ENCODE peak calls at places on chromosomes 2 and 18, in six cellular contexts. One of them, this sample, is unnamed.

GRCh38 chr18:9426753-9427152 is 48.6 kb upstream of the RALBP1 start:
- DNase-seq in upper lobe of left lung: no peak
- DNase-seq in HFF-Myc: no peak
- DNase-seq in prostate gland: no peak
- DNase-seq in CD8-positive, alpha-beta T cell: no peak
- DNase-seq in ovary: no peak
- DNase-seq in this sample: no peak

GRCh38 chr2:71749671-71750101 is 296.3 kb downstream of the DYSF start:
- DNase-seq in HFF-Myc: no peak
- DNase-seq in CD8-positive, alpha-beta T cell: no peak
- DNase-seq in ovary: no peak
- DNase-seq in prostate gland: peak
- DNase-seq in upper lobe of left lung: no peak
- DNase-seq in this sample: peak

GRCh38 chr2:200845669-200846325 is 18.7 kb downstream of the CLK1 start:
- DNase-seq in HFF-Myc: no peak
- DNase-seq in prostate gland: peak
- DNase-seq in upper lobe of left lung: no peak
- DNase-seq in ovary: no peak
- DNase-seq in CD8-positive, alpha-beta T cell: no peak
- DNase-seq in this sample: no peak

GRCh38 chr2:85585781-85586105 is 1.5 kb downstream of the VAMP5 start:
- DNase-seq in upper lobe of left lung: no peak
- DNase-seq in CD8-positive, alpha-beta T cell: no peak
- DNase-seq in prostate gland: no peak
- DNase-seq in HFF-Myc: no peak
- DNase-seq in ovary: no peak
- DNase-seq in this sample: peak

GRCh38 chr2:14778015-14778414 is 145.5 kb downstream of the LRATD1 start:
- DNase-seq in upper lobe of left lung: no peak
- DNase-seq in prostate gland: no peak
- DNase-seq in ovary: no peak
- DNase-seq in HFF-Myc: no peak
- DNase-seq in CD8-positive, alpha-beta T cell: no peak
- DNase-seq in this sample: peak

GRCh38 chr2:187523325-187523724 is 30.9 kb downstream of the TFPI start:
- DNase-seq in CD8-positive, alpha-beta T cell: no peak
- DNase-seq in ovary: no peak
- DNase-seq in HFF-Myc: no peak
- DNase-seq in prostate gland: no peak
- DNase-seq in upper lobe of left lung: no peak
- DNase-seq in this sample: no peak

GRCh38 chr2:158686166-158686792 is 108.8 kb upstream of the DAPL1 start:
- DNase-seq in prostate gland: no peak
- DNase-seq in upper lobe of left lung: no peak
- DNase-seq in CD8-positive, alpha-beta T cell: no peak
- DNase-seq in HFF-Myc: no peak
- DNase-seq in ovary: no peak
- DNase-seq in this sample: no peak

GRCh38 chr18:10285283-10285640 is 169.2 kb upstream of the APCDD1 start:
- DNase-seq in upper lobe of left lung: no peak
- DNase-seq in HFF-Myc: no peak
- DNase-seq in prostate gland: no peak
- DNase-seq in ovary: no peak
- DNase-seq in CD8-positive, alpha-beta T cell: no peak
- DNase-seq in this sample: no peak

GRCh38 chr2:5939553-5939952 is 247.4 kb downstream of the SOX11 start:
- DNase-seq in HFF-Myc: no peak
- DNase-seq in upper lobe of left lung: no peak
- DNase-seq in ovary: no peak
- DNase-seq in prostate gland: no peak
- DNase-seq in CD8-positive, alpha-beta T cell: no peak
- DNase-seq in this sample: no peak

GRCh38 chr2:80169811-80170594 is 134.5 kb downstream of the LRRTM1 start:
- DNase-seq in prostate gland: no peak
- DNase-seq in upper lobe of left lung: no peak
- DNase-seq in CD8-positive, alpha-beta T cell: no peak
- DNase-seq in ovary: no peak
- DNase-seq in HFF-Myc: no peak
- DNase-seq in this sample: no peak

GRCh38 chr18:26685438-26686173 is 137.3 kb upstream of the KCTD1 start:
- DNase-seq in ovary: no peak
- DNase-seq in prostate gland: no peak
- DNase-seq in HFF-Myc: no peak
- DNase-seq in upper lobe of left lung: peak
- DNase-seq in CD8-positive, alpha-beta T cell: no peak
- DNase-seq in this sample: no peak

GRCh38 chr2:71336802-71337201 is 5.2 kb downstream of the ZNF638 start:
- DNase-seq in ovary: no peak
- DNase-seq in prostate gland: no peak
- DNase-seq in upper lobe of left lung: no peak
- DNase-seq in CD8-positive, alpha-beta T cell: no peak
- DNase-seq in HFF-Myc: no peak
- DNase-seq in this sample: no peak

GRCh38 chr18:57301573-57302230 is 50.7 kb upstream of the ST8SIA3 start:
- DNase-seq in CD8-positive, alpha-beta T cell: no peak
- DNase-seq in ovary: no peak
- DNase-seq in HFF-Myc: no peak
- DNase-seq in upper lobe of left lung: no peak
- DNase-seq in prostate gland: no peak
- DNase-seq in this sample: no peak

GRCh38 chr18:13909541-13909940 is 5.8 kb downstream of the MC2R start:
- DNase-seq in upper lobe of left lung: no peak
- DNase-seq in ovary: no peak
- DNase-seq in CD8-positive, alpha-beta T cell: no peak
- DNase-seq in prostate gland: no peak
- DNase-seq in HFF-Myc: no peak
- DNase-seq in this sample: no peak

GRCh38 chr18:25560369-25560768 is 208.4 kb upstream of the ZNF521 start:
- DNase-seq in prostate gland: peak
- DNase-seq in CD8-positive, alpha-beta T cell: no peak
- DNase-seq in HFF-Myc: no peak
- DNase-seq in upper lobe of left lung: no peak
- DNase-seq in ovary: no peak
- DNase-seq in this sample: no peak

GRCh38 chr18:25563816-25564370 is 211.9 kb upstream of the ZNF521 start:
- DNase-seq in upper lobe of left lung: no peak
- DNase-seq in CD8-positive, alpha-beta T cell: no peak
- DNase-seq in HFF-Myc: no peak
- DNase-seq in prostate gland: no peak
- DNase-seq in ovary: no peak
- DNase-seq in this sample: no peak

GRCh38 chr18:25563346-25563745 is 211.4 kb upstream of the ZNF521 start:
- DNase-seq in ovary: no peak
- DNase-seq in CD8-positive, alpha-beta T cell: no peak
- DNase-seq in upper lobe of left lung: no peak
- DNase-seq in HFF-Myc: no peak
- DNase-seq in prostate gland: no peak
- DNase-seq in this sample: no peak

GRCh38 chr18:25557006-25557405 is 205.0 kb upstream of the ZNF521 start:
- DNase-seq in ovary: no peak
- DNase-seq in HFF-Myc: no peak
- DNase-seq in CD8-positive, alpha-beta T cell: no peak
- DNase-seq in prostate gland: no peak
- DNase-seq in upper lobe of left lung: peak
- DNase-seq in this sample: no peak

DNA sequence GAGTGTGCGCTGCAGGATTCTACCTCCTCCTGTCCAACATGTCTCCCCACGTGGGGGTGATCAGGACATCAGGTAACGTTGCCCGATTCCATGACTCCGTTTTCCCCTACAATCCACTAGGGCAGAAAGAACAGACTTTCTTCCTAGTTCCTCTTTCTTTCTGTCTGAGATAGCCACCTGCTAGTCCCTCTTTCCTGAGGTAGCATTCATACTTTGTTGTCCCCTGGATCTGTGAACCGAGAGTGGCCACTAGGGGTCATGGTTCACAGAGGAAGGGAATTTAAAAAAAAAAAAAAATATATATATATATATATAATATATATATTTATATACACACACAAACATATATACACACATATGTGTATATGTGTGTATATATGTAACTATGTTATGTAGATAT is 210.0 kb upstream of the ZNF521 start:
- DNase-seq in ovary: no peak
- DNase-seq in HFF-Myc: no peak
- DNase-seq in CD8-positive, alpha-beta T cell: no peak
- DNase-seq in upper lobe of left lung: no peak
- DNase-seq in prostate gland: no peak
- DNase-seq in this sample: peak
- TF ChIP-seq CTCF in ovary: no peak
- TF ChIP-seq CTCF in HFF-Myc: peak
- TF ChIP-seq CTCF in CD8-positive, alpha-beta T cell: no peak
- TF ChIP-seq CTCF in upper lobe of left lung: no peak
- TF ChIP-seq CTCF in prostate gland: no peak
- TF ChIP-seq CTCF in this sample: peak

GRCh38 chr2:189344036-189344435 is 97.2 kb upstream of the WDR75 start:
- DNase-seq in upper lobe of left lung: no peak
- DNase-seq in CD8-positive, alpha-beta T cell: no peak
- DNase-seq in ovary: no peak
- DNase-seq in prostate gland: no peak
- DNase-seq in HFF-Myc: no peak
- DNase-seq in this sample: no peak

GRCh38 chr2:189336276-189336975 is 104.8 kb upstream of the WDR75 start:
- DNase-seq in ovary: no peak
- DNase-seq in HFF-Myc: no peak
- DNase-seq in CD8-positive, alpha-beta T cell: no peak
- DNase-seq in upper lobe of left lung: no peak
- DNase-seq in prostate gland: no peak
- DNase-seq in this sample: no peak

GRCh38 chr2:189338119-189338518 is 103.2 kb upstream of the WDR75 start:
- DNase-seq in ovary: no peak
- DNase-seq in prostate gland: no peak
- DNase-seq in HFF-Myc: no peak
- DNase-seq in upper lobe of left lung: no peak
- DNase-seq in CD8-positive, alpha-beta T cell: no peak
- DNase-seq in this sample: no peak

GRCh38 chr2:189337648-189338047 is 103.6 kb upstream of the WDR75 start:
- DNase-seq in HFF-Myc: no peak
- DNase-seq in CD8-positive, alpha-beta T cell: no peak
- DNase-seq in ovary: no peak
- DNase-seq in prostate gland: no peak
- DNase-seq in upper lobe of left lung: no peak
- DNase-seq in this sample: no peak

DNA sequence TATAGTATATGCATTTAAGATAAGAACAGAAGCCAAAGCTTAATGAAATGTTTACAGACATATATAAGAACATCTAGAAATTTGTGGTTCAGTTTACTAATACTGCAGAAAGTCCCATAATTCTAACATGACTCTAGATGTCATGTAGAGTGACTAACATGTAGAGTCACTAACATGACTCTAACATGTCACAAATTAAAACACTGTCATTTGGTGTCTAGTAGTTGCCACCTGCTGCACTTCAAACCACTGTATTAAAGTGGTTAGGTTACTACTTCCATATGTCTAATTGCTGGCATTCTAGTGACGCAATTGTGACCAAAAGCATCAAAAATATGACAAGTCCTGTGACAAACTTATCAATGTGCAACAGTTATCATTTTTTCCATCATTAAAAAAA is 100.2 kb upstream of the WDR75 start:
- DNase-seq in upper lobe of left lung: no peak
- DNase-seq in prostate gland: no peak
- DNase-seq in HFF-Myc: no peak
- DNase-seq in CD8-positive, alpha-beta T cell: no peak
- DNase-seq in ovary: no peak
- DNase-seq in this sample: no peak
- H3K4me3 ChIP-seq in upper lobe of left lung: no peak
- H3K4me3 ChIP-seq in prostate gland: no peak
- H3K4me3 ChIP-seq in HFF-Myc: no peak
- H3K4me3 ChIP-seq in CD8-positive, alpha-beta T cell: no peak
- H3K4me3 ChIP-seq in ovary: no peak
- H3K4me3 ChIP-seq in this sample: no peak

DNA sequence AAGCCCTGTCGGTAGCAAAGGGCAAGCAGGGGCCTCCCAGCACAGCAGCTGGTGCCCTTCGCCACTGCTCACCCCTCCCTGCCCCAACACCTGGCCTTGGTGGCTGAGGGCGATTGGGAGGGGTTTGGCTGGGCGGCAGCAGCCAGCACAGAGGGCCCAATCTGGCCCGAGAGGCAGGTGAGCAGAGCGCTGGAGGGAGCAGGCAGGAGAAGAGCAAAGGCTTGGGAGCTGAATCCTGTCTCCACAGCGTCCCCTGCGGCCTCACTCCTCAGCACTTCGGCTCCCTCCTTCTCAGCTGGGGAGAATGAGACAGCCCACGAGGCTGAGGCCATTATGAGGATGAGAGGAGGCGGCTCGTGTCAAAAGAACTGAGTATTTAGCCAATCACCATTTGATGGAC is 74.9 kb upstream of the TAF1B start:
- DNase-seq in upper lobe of left lung: no peak
- DNase-seq in HFF-Myc: no peak
- DNase-seq in CD8-positive, alpha-beta T cell: no peak
- DNase-seq in ovary: no peak
- DNase-seq in prostate gland: no peak
- DNase-seq in this sample: no peak
- TF ChIP-seq CTCF in upper lobe of left lung: no peak
- TF ChIP-seq CTCF in HFF-Myc: peak
- TF ChIP-seq CTCF in CD8-positive, alpha-beta T cell: no peak
- TF ChIP-seq CTCF in ovary: no peak
- TF ChIP-seq CTCF in prostate gland: no peak
- TF ChIP-seq CTCF in this sample: peak

GRCh38 chr18:44788334-44788733 is 107.6 kb downstream of the SETBP1 start:
- DNase-seq in HFF-Myc: no peak
- DNase-seq in ovary: no peak
- DNase-seq in prostate gland: no peak
- DNase-seq in CD8-positive, alpha-beta T cell: no peak
- DNase-seq in upper lobe of left lung: no peak
- DNase-seq in this sample: no peak

GRCh38 chr18:44786697-44787096 is 106.0 kb downstream of the SETBP1 start:
- DNase-seq in prostate gland: no peak
- DNase-seq in upper lobe of left lung: no peak
- DNase-seq in ovary: no peak
- DNase-seq in CD8-positive, alpha-beta T cell: no peak
- DNase-seq in HFF-Myc: no peak
- DNase-seq in this sample: no peak

GRCh38 chr18:44789704-44790103 is 109.0 kb downstream of the SETBP1 start:
- DNase-seq in CD8-positive, alpha-beta T cell: no peak
- DNase-seq in HFF-Myc: no peak
- DNase-seq in ovary: no peak
- DNase-seq in upper lobe of left lung: no peak
- DNase-seq in prostate gland: no peak
- DNase-seq in this sample: peak

GRCh38 chr18:44783371-44783770 is 102.7 kb downstream of the SETBP1 start:
- DNase-seq in HFF-Myc: no peak
- DNase-seq in prostate gland: no peak
- DNase-seq in ovary: no peak
- DNase-seq in CD8-positive, alpha-beta T cell: no peak
- DNase-seq in upper lobe of left lung: no peak
- DNase-seq in this sample: no peak

DNA sequence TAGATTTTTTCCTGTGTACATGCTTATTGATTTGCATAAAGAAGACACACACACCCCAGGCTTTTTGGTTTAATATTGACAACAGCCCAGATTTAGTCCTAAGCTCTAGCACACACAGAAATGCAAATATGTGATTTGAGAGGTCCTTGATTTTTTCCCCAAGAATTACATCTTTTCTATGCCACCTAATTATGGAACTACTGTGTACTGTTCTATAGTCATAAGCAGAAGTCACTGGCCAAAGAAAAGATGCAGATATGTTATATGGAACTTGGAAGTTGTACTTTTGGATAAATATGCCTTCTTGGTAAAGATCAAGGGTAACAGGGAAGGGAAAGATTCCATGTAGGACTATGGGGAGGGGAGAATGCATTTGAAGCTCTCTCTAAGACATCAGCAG is 105.6 kb downstream of the SETBP1 start:
- DNase-seq in prostate gland: no peak
- DNase-seq in CD8-positive, alpha-beta T cell: no peak
- DNase-seq in ovary: no peak
- DNase-seq in HFF-Myc: no peak
- DNase-seq in upper lobe of left lung: no peak
- DNase-seq in this sample: no peak
- H3K4me3 ChIP-seq in prostate gland: no peak
- H3K4me3 ChIP-seq in CD8-positive, alpha-beta T cell: no peak
- H3K4me3 ChIP-seq in ovary: no peak
- H3K4me3 ChIP-seq in HFF-Myc: no peak
- H3K4me3 ChIP-seq in upper lobe of left lung: no peak
- H3K4me3 ChIP-seq in this sample: no peak